ENCODE peak calls at places on chromosome 1, in four cellular contexts. U is M059J, Z is amygdala, Q is ureter. I is an unnamed sample.
A peak's percentile ranks its signal among the peaks of the same experiment; 100 is the strongest.

GRCh38 chr1:110780600-110781484 is 92.1 kb upstream of the CD53 start:
- DNase-seq in Z (no peak), Q (peak; percentile 72), U (peak; percentile 59), I (peak; percentile 65)

GRCh38 chr1:116855788-116856187 is 53.9 kb upstream of the PTGFRN start:
- DNase-seq in Q (no peak), U (peak; percentile 82), Z (no peak), I (peak; percentile 39)

GRCh38 chr1:150066838-150067183 is 765 bp upstream of the VPS45 start:
- DNase-seq in Z (peak; percentile 36), U (peak; percentile 64), Q (peak; percentile 63), I (no peak)

GRCh38 chr1:60973668-60974067 is 108.7 kb upstream of the NFIA start:
- DNase-seq in Q (no peak), Z (no peak), U (no peak), I (no peak)

GRCh38 chr1:173095632-173096031 is 44.9 kb upstream of the TNFSF18 start:
- DNase-seq in Z (no peak), Q (no peak), U (peak; percentile 93), I (peak; percentile 89)

GRCh38 chr1:15323351-15323988 is 76.4 kb downstream of the FHAD1 start:
- DNase-seq in Z (no peak), U (peak; percentile 72), Q (peak; percentile 78), I (peak; percentile 80)

GRCh38 chr1:99590578-99591209 is 55.2 kb upstream of the PALMD start:
- DNase-seq in U (peak; percentile 98), Z (no peak), Q (no peak), I (peak; percentile 94)

GRCh38 chr1:237492359-237492758 is 398.4 kb downstream of the ZP4 start:
- DNase-seq in U (peak; percentile 5), Q (no peak), Z (no peak), I (no peak)

GRCh38 chr1:27554777-27555699 is 48.9 kb downstream of the AHDC1 start:
- DNase-seq in Z (no peak), U (no peak), Q (no peak), I (no peak)

GRCh38 chr1:78387872-78388271 is 102.9 kb upstream of the PTGFR start:
- DNase-seq in U (no peak), Z (no peak), Q (no peak), I (no peak)

GRCh38 chr1:170131984-170132383 is 13.8 kb upstream of the NTMT2 start:
- DNase-seq in Z (no peak), Q (no peak), U (no peak), I (no peak)

GRCh38 chr1:50930193-50930592 is 29.9 kb downstream of the FAF1 start:
- DNase-seq in U (peak; percentile 3), Q (no peak), Z (no peak), I (no peak)

GRCh38 chr1:244204004-244204403 is 152.9 kb downstream of the ZBTB18 start:
- DNase-seq in Z (no peak), U (no peak), Q (no peak), I (no peak)

GRCh38 chr1:44114098-44114497 is 4.5 kb upstream of the KLF17 start:
- DNase-seq in U (no peak), Z (no peak), Q (no peak), I (no peak)

GRCh38 chr1:23168079-23168461 is 586 bp downstream of the LUZP1 start:
- DNase-seq in U (no peak), Q (no peak), Z (no peak), I (no peak)

GRCh38 chr1:186620951-186621350 is 59.3 kb downstream of the PTGS2 start:
- DNase-seq in Z (no peak), U (peak; percentile 96), Q (no peak), I (peak; percentile 78)

GRCh38 chr1:150154143-150154542 is 4.4 kb downstream of the PLEKHO1 start:
- DNase-seq in U (no peak), Z (no peak), Q (peak; percentile 39), I (no peak)

GRCh38 chr1:10724052-10724494 is 72.4 kb downstream of the CASZ1 start:
- DNase-seq in Z (no peak), U (peak; percentile 89), Q (peak; percentile 70), I (peak; percentile 26)

GRCh38 chr1:118578276-118578675 is 393.2 kb upstream of the SPAG17 start:
- DNase-seq in U (no peak), Z (no peak), Q (no peak), I (no peak)

GRCh38 chr1:42962641-42963377 is 4.1 kb upstream of the SLC2A1 start:
- DNase-seq in Q (peak; percentile 87), U (peak; percentile 83), Z (no peak), I (peak; percentile 73)

GRCh38 chr1:97396463-97396862 is 524.4 kb downstream of the DPYD start:
- DNase-seq in U (peak; percentile 22), Z (no peak), Q (no peak), I (peak; percentile 62)

GRCh38 chr1:15151377-15151806 is 2.2 kb upstream of the TMEM51 start:
- DNase-seq in U (no peak), Q (no peak), Z (no peak), I (no peak)

GRCh38 chr1:51734899-51735745 is 118.2 kb downstream of the OSBPL9 start:
- DNase-seq in U (no peak), Z (no peak), Q (no peak), I (no peak)

GRCh38 chr1:22043175-22043769 is 9.2 kb upstream of the CDC42 start:
- DNase-seq in Q (peak; percentile 76), U (no peak), Z (no peak), I (no peak)

GRCh38 chr1:211381481-211382181 is 55.0 kb downstream of the TRAF5 start:
- DNase-seq in Z (no peak), Q (no peak), U (no peak), I (no peak)

GRCh38 chr1:8667869-8668595 is 149.4 kb downstream of the RERE start:
- DNase-seq in U (peak; percentile 90), Z (no peak), Q (no peak), I (peak; percentile 45)

GRCh38 chr1:13976485-13976884 is 276.5 kb downstream of the PRDM2 start:
- DNase-seq in U (no peak), Z (no peak), Q (no peak), I (no peak)

GRCh38 chr1:172460901-172461315 is 17.0 kb upstream of the PIGC start:
- DNase-seq in Q (no peak), Z (no peak), U (peak; percentile 61), I (no peak)

I was measured in IMR-90.